ENCODE peak calls at places on chromosomes 11 and 22, in five cellular contexts. One of them, this sample, is unnamed. For H3K27me3, the result is how much of the 10 kb centered on the place peaks cover.

GRCh38 chr11:127454856-127455255 is 454.3 kb upstream of the KIRREL3 start:
- DNase-seq in psoas muscle: no peak
- DNase-seq in osteoblast: no peak
- DNase-seq in CD8-positive, alpha-beta T cell: no peak
- DNase-seq in CD8-positive, alpha-beta memory T cell: no peak
- DNase-seq in this sample: no peak

GRCh38 chr11:62501432-62501891 is 45.1 kb downstream of the AHNAK start:
- DNase-seq in psoas muscle: no peak
- DNase-seq in osteoblast: no peak
- DNase-seq in CD8-positive, alpha-beta T cell: no peak
- DNase-seq in CD8-positive, alpha-beta memory T cell: no peak
- DNase-seq in this sample: no peak

GRCh38 chr11:98040061-98040808 is 980.5 kb upstream of the CNTN5 start:
- DNase-seq in psoas muscle: no peak
- DNase-seq in osteoblast: no peak
- DNase-seq in CD8-positive, alpha-beta T cell: no peak
- DNase-seq in CD8-positive, alpha-beta memory T cell: no peak
- DNase-seq in this sample: no peak

GRCh38 chr11:47271961-47272661 is 2.2 kb downstream of the MADD start:
- DNase-seq in psoas muscle: peak
- DNase-seq in osteoblast: no peak
- DNase-seq in CD8-positive, alpha-beta T cell: no peak
- DNase-seq in CD8-positive, alpha-beta memory T cell: no peak
- DNase-seq in this sample: no peak

GRCh38 chr11:102196816-102197215 is 86.6 kb downstream of the YAP1 start:
- DNase-seq in psoas muscle: no peak
- DNase-seq in osteoblast: no peak
- DNase-seq in CD8-positive, alpha-beta T cell: no peak
- DNase-seq in CD8-positive, alpha-beta memory T cell: no peak
- DNase-seq in this sample: no peak

GRCh38 chr11:24731554-24731953 is 234.7 kb downstream of the LUZP2 start:
- DNase-seq in psoas muscle: no peak
- DNase-seq in osteoblast: no peak
- DNase-seq in CD8-positive, alpha-beta T cell: no peak
- DNase-seq in CD8-positive, alpha-beta memory T cell: no peak
- DNase-seq in this sample: no peak

GRCh38 chr11:91664521-91664920 is 560.1 kb upstream of the FAT3 start:
- DNase-seq in psoas muscle: no peak
- DNase-seq in osteoblast: no peak
- DNase-seq in CD8-positive, alpha-beta T cell: no peak
- DNase-seq in CD8-positive, alpha-beta memory T cell: no peak
- DNase-seq in this sample: peak

GRCh38 chr11:125229916-125230315 is 65.4 kb downstream of the PKNOX2 start:
- DNase-seq in psoas muscle: no peak
- DNase-seq in osteoblast: no peak
- DNase-seq in CD8-positive, alpha-beta T cell: no peak
- DNase-seq in CD8-positive, alpha-beta memory T cell: no peak
- DNase-seq in this sample: no peak

GRCh38 chr11:117230286-117230961 is 1.4 kb downstream of the PCSK7 start:
- DNase-seq in psoas muscle: no peak
- DNase-seq in osteoblast: peak
- DNase-seq in CD8-positive, alpha-beta T cell: peak
- DNase-seq in CD8-positive, alpha-beta memory T cell: peak
- DNase-seq in this sample: no peak

GRCh38 chr11:58659910-58660570 is 37.6 kb downstream of the CNTF start:
- DNase-seq in psoas muscle: no peak
- DNase-seq in osteoblast: no peak
- DNase-seq in CD8-positive, alpha-beta T cell: no peak
- DNase-seq in CD8-positive, alpha-beta memory T cell: no peak
- DNase-seq in this sample: no peak

GRCh38 chr22:30318773-30319419 is 7.8 kb downstream of the TBC1D10A start:
- DNase-seq in psoas muscle: no peak
- DNase-seq in osteoblast: no peak
- DNase-seq in CD8-positive, alpha-beta T cell: no peak
- DNase-seq in CD8-positive, alpha-beta memory T cell: no peak
- DNase-seq in this sample: no peak

GRCh38 chr11:116691779-116692178 is 81.0 kb downstream of the BUD13 start:
- DNase-seq in psoas muscle: peak
- DNase-seq in osteoblast: peak
- DNase-seq in CD8-positive, alpha-beta T cell: peak
- DNase-seq in CD8-positive, alpha-beta memory T cell: peak
- DNase-seq in this sample: peak

GRCh38 chr11:60935676-60936442 is 11.6 kb downstream of the TMEM132A start:
- DNase-seq in psoas muscle: no peak
- DNase-seq in osteoblast: peak
- DNase-seq in CD8-positive, alpha-beta T cell: no peak
- DNase-seq in CD8-positive, alpha-beta memory T cell: no peak
- DNase-seq in this sample: no peak

GRCh38 chr11:117623831-117624271 is 173.2 kb downstream of the DSCAML1 start:
- DNase-seq in psoas muscle: no peak
- DNase-seq in osteoblast: peak
- DNase-seq in CD8-positive, alpha-beta T cell: no peak
- DNase-seq in CD8-positive, alpha-beta memory T cell: no peak
- DNase-seq in this sample: no peak

GRCh38 chr11:122807731-122808485 is 30.4 kb upstream of the CRTAM start:
- DNase-seq in psoas muscle: no peak
- DNase-seq in osteoblast: no peak
- DNase-seq in CD8-positive, alpha-beta T cell: no peak
- DNase-seq in CD8-positive, alpha-beta memory T cell: no peak
- DNase-seq in this sample: no peak

GRCh38 chr22:38937036-38937435 is 20.4 kb upstream of the APOBEC3A start:
- DNase-seq in psoas muscle: no peak
- DNase-seq in osteoblast: no peak
- DNase-seq in CD8-positive, alpha-beta T cell: no peak
- DNase-seq in CD8-positive, alpha-beta memory T cell: no peak
- DNase-seq in this sample: no peak

GRCh38 chr22:38936562-38936961 is 20.8 kb upstream of the APOBEC3A start:
- DNase-seq in psoas muscle: no peak
- DNase-seq in osteoblast: no peak
- DNase-seq in CD8-positive, alpha-beta T cell: no peak
- DNase-seq in CD8-positive, alpha-beta memory T cell: no peak
- DNase-seq in this sample: no peak

GRCh38 chr22:38935616-38936015 is 21.8 kb upstream of the APOBEC3A start:
- DNase-seq in psoas muscle: no peak
- DNase-seq in osteoblast: no peak
- DNase-seq in CD8-positive, alpha-beta T cell: no peak
- DNase-seq in CD8-positive, alpha-beta memory T cell: no peak
- DNase-seq in this sample: no peak

GRCh38 chr22:38937541-38937940 is 19.9 kb upstream of the APOBEC3A start:
- DNase-seq in psoas muscle: no peak
- DNase-seq in osteoblast: no peak
- DNase-seq in CD8-positive, alpha-beta T cell: no peak
- DNase-seq in CD8-positive, alpha-beta memory T cell: no peak
- DNase-seq in this sample: no peak

DNA sequence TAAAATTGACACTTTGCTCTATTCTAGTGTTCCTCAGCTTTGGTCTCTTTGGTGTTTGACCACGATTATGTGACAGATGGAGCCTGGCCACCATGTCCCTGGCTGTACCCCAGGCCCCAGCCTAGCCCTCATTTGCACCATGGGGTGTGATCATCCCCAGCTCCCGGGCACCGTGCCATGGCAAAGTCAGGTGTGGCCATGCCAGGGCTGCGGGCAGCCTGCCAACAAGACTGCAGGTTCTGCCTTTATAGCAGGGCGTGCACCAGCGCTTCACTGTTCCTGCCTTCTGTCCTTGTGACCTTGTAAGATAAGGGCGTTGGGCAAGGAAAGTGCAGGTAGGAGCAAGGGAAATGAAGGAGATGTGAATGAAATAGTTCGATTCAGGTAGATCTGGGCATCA is 22.4 kb upstream of the APOBEC3A start:
- DNase-seq in psoas muscle: no peak
- DNase-seq in osteoblast: no peak
- DNase-seq in CD8-positive, alpha-beta T cell: no peak
- DNase-seq in CD8-positive, alpha-beta memory T cell: no peak
- DNase-seq in this sample: no peak
- H3K4me3 ChIP-seq in psoas muscle: no peak
- H3K4me3 ChIP-seq in osteoblast: no peak
- H3K4me3 ChIP-seq in CD8-positive, alpha-beta T cell: no peak
- H3K4me3 ChIP-seq in CD8-positive, alpha-beta memory T cell: no peak
- H3K4me3 ChIP-seq in this sample: no peak

GRCh38 chr11:119750056-119750455 is 21.1 kb upstream of the NECTIN1 start:
- DNase-seq in psoas muscle: no peak
- DNase-seq in osteoblast: peak
- DNase-seq in CD8-positive, alpha-beta T cell: no peak
- DNase-seq in CD8-positive, alpha-beta memory T cell: no peak
- DNase-seq in this sample: no peak
- H3K27me3 ChIP-seq in psoas muscle: under half
- H3K27me3 ChIP-seq in osteoblast: under half
- H3K27me3 ChIP-seq in CD8-positive, alpha-beta T cell: under half
- H3K27me3 ChIP-seq in CD8-positive, alpha-beta memory T cell: under half
- H3K27me3 ChIP-seq in this sample: under half

GRCh38 chr11:57512646-57513445 is 2.7 kb downstream of the SLC43A1 start:
- DNase-seq in psoas muscle: no peak
- DNase-seq in osteoblast: peak
- DNase-seq in CD8-positive, alpha-beta T cell: no peak
- DNase-seq in CD8-positive, alpha-beta memory T cell: no peak
- DNase-seq in this sample: no peak

GRCh38 chr11:57514538-57515331 is 767 bp downstream of the SLC43A1 start:
- DNase-seq in psoas muscle: peak
- DNase-seq in osteoblast: peak
- DNase-seq in CD8-positive, alpha-beta T cell: peak
- DNase-seq in CD8-positive, alpha-beta memory T cell: peak
- DNase-seq in this sample: peak

GRCh38 chr11:57511741-57512430 is 3.6 kb downstream of the SLC43A1 start:
- DNase-seq in psoas muscle: no peak
- DNase-seq in osteoblast: no peak
- DNase-seq in CD8-positive, alpha-beta T cell: no peak
- DNase-seq in CD8-positive, alpha-beta memory T cell: no peak
- DNase-seq in this sample: no peak

GRCh38 chr11:57513911-57514537 is 1.5 kb downstream of the SLC43A1 start:
- DNase-seq in psoas muscle: peak
- DNase-seq in osteoblast: peak
- DNase-seq in CD8-positive, alpha-beta T cell: peak
- DNase-seq in CD8-positive, alpha-beta memory T cell: peak
- DNase-seq in this sample: peak

DNA sequence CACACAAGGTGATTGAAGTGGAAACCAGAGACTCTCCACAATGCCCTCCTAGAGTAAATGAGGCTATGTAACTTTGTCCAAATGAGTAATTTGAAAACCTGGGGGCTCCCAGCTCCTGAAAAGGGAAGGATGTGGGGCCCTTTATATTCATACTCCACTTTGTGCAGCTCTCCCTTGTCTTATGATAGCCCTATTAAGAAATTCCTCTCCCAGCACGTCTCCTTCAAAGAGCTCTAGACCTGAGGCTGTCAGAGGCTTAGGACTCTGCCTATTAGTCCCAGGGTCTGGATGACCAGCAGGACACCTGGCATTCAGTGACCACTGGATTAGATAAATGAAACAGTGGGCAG is 2.1 kb downstream of the SLC43A1 start:
- DNase-seq in psoas muscle: no peak
- DNase-seq in osteoblast: peak
- DNase-seq in CD8-positive, alpha-beta T cell: no peak
- DNase-seq in CD8-positive, alpha-beta memory T cell: no peak
- DNase-seq in this sample: no peak
- H3K4me3 ChIP-seq in psoas muscle: peak
- H3K4me3 ChIP-seq in osteoblast: no peak
- H3K4me3 ChIP-seq in CD8-positive, alpha-beta T cell: no peak
- H3K4me3 ChIP-seq in CD8-positive, alpha-beta memory T cell: no peak
- H3K4me3 ChIP-seq in this sample: peak

GRCh38 chr11:16603890-16604783 is 134.3 kb upstream of the C11orf58 start:
- DNase-seq in psoas muscle: peak
- DNase-seq in osteoblast: peak
- DNase-seq in CD8-positive, alpha-beta T cell: no peak
- DNase-seq in CD8-positive, alpha-beta memory T cell: no peak
- DNase-seq in this sample: peak
- H3K27me3 ChIP-seq in psoas muscle: under half
- H3K27me3 ChIP-seq in osteoblast: under half
- H3K27me3 ChIP-seq in CD8-positive, alpha-beta T cell: under half
- H3K27me3 ChIP-seq in CD8-positive, alpha-beta memory T cell: half or more
- H3K27me3 ChIP-seq in this sample: half or more

This sample was measured in H7.